ENCODE peak calls at places on chromosomes 13 and 19, in nine cellular contexts. N is fibroblast of lung; V is colonic mucosa; H is aorta; R is tibial nerve; A is CD4-positive, alpha-beta memory T cell; L is fibroblast of mammary gland; M is esophagus muscularis mucosa; Z is esophagus squamous epithelium. K is an unnamed sample.

GRCh38 chr13:111399776-111400505 is 79.5 kb downstream of the TEX29 start:
- DNase-seq in N (no peak), V (no peak), H (peak), R (no peak), A (no peak), L (no peak), M (no peak), Z (no peak), K (no peak)

GRCh38 chr13:72970301-72970880 is 88.4 kb upstream of the KLF5 start:
- DNase-seq in N (no peak), V (no peak), H (no peak), R (no peak), A (no peak), L (no peak), M (no peak), Z (no peak), K (no peak)

GRCh38 chr19:36488816-36489138 is 584 bp downstream of the ZNF566 start:
- DNase-seq in N (no peak), V (no peak), H (no peak), R (no peak), A (peak), L (peak), M (no peak), Z (no peak), K (peak)

GRCh38 chr13:78993792-78994191 is 334.8 kb upstream of the OBI1 start:
- DNase-seq in N (no peak), V (no peak), H (no peak), R (no peak), A (no peak), L (no peak), M (no peak), Z (no peak), K (no peak)

GRCh38 chr19:55525289-55526101 is 11.4 kb downstream of the SBK2 start:
- DNase-seq in N (no peak), V (no peak), H (no peak), R (no peak), A (no peak), L (no peak), M (no peak), Z (no peak), K (no peak)

GRCh38 chr13:30421093-30422055 is 919 bp upstream of the UBE2L5 start:
- DNase-seq in N (peak), V (peak), H (peak), R (peak), A (peak), L (peak), M (peak), Z (peak), K (no peak)

GRCh38 chr13:49110122-49110831 is 109.9 kb upstream of the MLNR start:
- DNase-seq in N (peak), V (peak), H (peak), R (peak), A (peak), L (peak), M (peak), Z (peak), K (peak)

GRCh38 chr19:39832341-39833083 is 1.4 kb downstream of the DYRK1B start:
- DNase-seq in N (no peak), V (no peak), H (no peak), R (no peak), A (no peak), L (peak), M (no peak), Z (no peak), K (no peak)

GRCh38 chr19:18156841-18157464 is 4.0 kb downstream of the PIK3R2 start:
- DNase-seq in N (peak), V (peak), H (peak), R (peak), A (no peak), L (peak), M (no peak), Z (no peak), K (no peak)

GRCh38 chr19:23957660-23958281 is 43.1 kb downstream of the ZNF726 start:
- DNase-seq in N (peak), V (no peak), H (no peak), R (no peak), A (no peak), L (peak), M (no peak), Z (no peak), K (no peak)

GRCh38 chr13:45456196-45456972 is 8.4 kb upstream of the COG3 start:
- DNase-seq in N (peak), V (no peak), H (no peak), R (no peak), A (no peak), L (peak), M (no peak), Z (no peak), K (no peak)

GRCh38 chr13:45331981-45332830 is 8.8 kb downstream of the TPT1 start:
- DNase-seq in N (peak), V (no peak), H (no peak), R (no peak), A (no peak), L (peak), M (no peak), Z (no peak), K (no peak)

GRCh38 chr19:55546822-55547614 is 1.7 kb upstream of the SBK3 start:
- DNase-seq in N (peak), V (peak), H (peak), R (peak), A (no peak), L (peak), M (peak), Z (no peak), K (no peak)

GRCh38 chr19:7669641-7670040 is 792 bp downstream of the RETN start:
- DNase-seq in N (no peak), V (no peak), H (no peak), R (no peak), A (no peak), L (no peak), M (no peak), Z (no peak), K (no peak)

GRCh38 chr19:7672522-7672921 is 3.7 kb downstream of the RETN start:
- DNase-seq in N (no peak), V (no peak), H (no peak), R (no peak), A (no peak), L (no peak), M (no peak), Z (no peak), K (no peak)

GRCh38 chr19:7668842-7669241 is at the start of gene RETN:
- DNase-seq in N (no peak), V (no peak), H (no peak), R (no peak), A (no peak), L (no peak), M (no peak), Z (no peak), K (no peak)

GRCh38 chr19:7670790-7671189 is 1.9 kb downstream of the RETN start:
- DNase-seq in N (no peak), V (no peak), H (no peak), R (no peak), A (peak), L (no peak), M (no peak), Z (no peak), K (no peak)

DNA sequence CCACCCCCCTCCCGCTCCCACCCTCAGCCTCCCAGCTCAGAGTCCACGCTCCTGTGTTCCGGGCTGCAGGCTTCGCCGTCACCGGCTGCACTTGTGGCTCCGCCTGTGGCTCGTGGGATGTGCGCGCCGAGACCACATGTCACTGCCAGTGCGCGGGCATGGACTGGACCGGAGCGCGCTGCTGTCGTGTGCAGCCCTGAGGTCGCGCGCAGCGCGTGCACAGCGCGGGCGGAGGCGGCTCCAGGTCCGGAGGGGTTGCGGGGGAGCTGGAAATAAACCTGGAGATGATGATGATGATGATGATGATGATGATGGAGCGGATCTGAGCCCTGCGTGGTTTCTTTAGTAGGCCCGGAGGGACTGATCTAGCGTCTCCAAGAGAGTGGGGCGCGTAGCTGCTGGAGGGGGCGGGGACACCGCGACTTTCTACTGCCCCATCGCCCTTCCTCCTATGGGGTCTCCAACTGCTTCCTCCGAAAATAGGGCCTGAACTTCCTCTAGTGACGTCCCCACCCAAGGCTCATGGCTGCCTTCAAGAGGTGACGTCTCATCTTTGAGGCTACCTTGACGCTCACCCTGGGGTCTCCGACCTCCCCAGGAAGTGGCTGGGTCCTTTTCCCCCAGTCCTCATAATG is 1.4 kb downstream of the RETN start:
- DNase-seq in N (no peak), V (no peak), H (no peak), R (no peak), A (no peak), L (no peak), M (no peak), Z (no peak), K (no peak)
- H3K4me3 ChIP-seq in N (no peak), V (no peak), H (no peak), R (no peak), A (no peak), L (no peak), M (peak), Z (no peak), K (peak)

GRCh38 chr19:46728693-46729339 is 11.9 kb upstream of the PRKD2 start:
- DNase-seq in N (peak), V (peak), H (peak), R (no peak), A (peak), L (peak), M (no peak), Z (no peak), K (no peak)

GRCh38 chr19:46727036-46727501 is 10.2 kb upstream of the PRKD2 start:
- DNase-seq in N (no peak), V (no peak), H (no peak), R (no peak), A (no peak), L (no peak), M (no peak), Z (no peak), K (no peak)

GRCh38 chr19:46726551-46726950 is 9.6 kb upstream of the PRKD2 start:
- DNase-seq in N (no peak), V (no peak), H (no peak), R (no peak), A (no peak), L (no peak), M (no peak), Z (no peak), K (no peak)

GRCh38 chr19:46728208-46728607 is 11.3 kb upstream of the PRKD2 start:
- DNase-seq in N (no peak), V (no peak), H (no peak), R (no peak), A (no peak), L (no peak), M (no peak), Z (no peak), K (no peak)

DNA sequence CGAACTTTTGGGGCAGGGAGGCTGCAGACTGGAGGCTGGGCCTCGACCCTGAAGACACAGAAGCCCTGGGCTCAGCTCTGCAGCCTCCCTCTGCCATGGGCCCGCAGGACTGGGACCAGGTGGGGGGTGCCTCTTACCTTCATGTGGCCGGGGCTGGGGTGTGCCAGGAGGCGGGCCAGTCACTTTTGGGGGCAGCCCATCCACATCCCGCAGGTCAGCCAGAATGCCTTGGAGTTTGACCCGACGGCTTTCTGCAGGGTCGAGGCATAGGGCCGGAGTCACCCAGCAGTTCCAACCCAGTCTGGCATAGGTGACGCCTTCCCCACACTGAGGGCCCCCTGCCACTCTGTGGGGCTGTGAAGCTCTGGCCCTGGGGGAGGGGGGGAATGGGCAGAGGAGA is 10.8 kb upstream of the PRKD2 start:
- DNase-seq in N (no peak), V (no peak), H (no peak), R (no peak), A (no peak), L (no peak), M (no peak), Z (no peak), K (no peak)
- H3K4me3 ChIP-seq in N (no peak), V (no peak), H (no peak), R (no peak), A (no peak), L (no peak), M (no peak), Z (no peak), K (no peak)

GRCh38 chr19:50266041-50266440 is 62.6 kb downstream of the MYH14 start:
- DNase-seq in N (no peak), V (no peak), H (no peak), R (no peak), A (no peak), L (no peak), M (no peak), Z (no peak), K (no peak)

GRCh38 chr19:50264483-50265186 is 61.2 kb downstream of the MYH14 start:
- DNase-seq in N (no peak), V (no peak), H (no peak), R (no peak), A (no peak), L (peak), M (no peak), Z (no peak), K (no peak)

GRCh38 chr19:50268046-50268445 is 61.1 kb downstream of the KCNC3 start:
- DNase-seq in N (no peak), V (no peak), H (no peak), R (no peak), A (no peak), L (peak), M (no peak), Z (no peak), K (no peak)

GRCh38 chr19:50268501-50268900 is 60.7 kb downstream of the KCNC3 start:
- DNase-seq in N (no peak), V (no peak), H (no peak), R (no peak), A (no peak), L (no peak), M (no peak), Z (no peak), K (no peak)

DNA sequence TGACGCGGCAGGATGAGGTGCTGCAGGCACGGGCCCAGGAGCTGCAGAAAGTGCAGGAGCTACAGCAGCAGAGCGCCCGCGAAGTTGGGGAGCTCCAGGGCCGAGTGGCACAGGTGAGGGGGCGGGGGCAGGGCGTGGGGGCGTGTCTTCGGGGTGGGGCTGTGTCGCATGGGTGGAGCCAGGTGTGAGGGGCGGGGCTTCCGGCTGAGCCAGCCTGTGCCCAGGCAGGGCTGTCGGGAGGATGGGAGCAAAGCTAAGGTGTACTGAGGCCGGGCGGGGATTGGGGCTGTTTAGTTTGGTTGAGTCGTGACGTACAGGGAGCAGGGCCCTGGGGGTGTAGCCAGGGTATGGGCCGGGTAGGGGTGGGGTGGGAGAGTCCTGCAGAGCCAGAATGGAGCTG is 62.3 kb downstream of the KCNC3 start:
- DNase-seq in N (no peak), V (peak), H (no peak), R (no peak), A (no peak), L (no peak), M (no peak), Z (no peak), K (no peak)
- H3K4me3 ChIP-seq in N (no peak), V (no peak), H (no peak), R (no peak), A (no peak), L (no peak), M (no peak), Z (no peak), K (no peak)

GRCh38 chr19:47179643-47180310 is 49.1 kb downstream of the SAE1 start:
- DNase-seq in N (no peak), V (no peak), H (peak), R (no peak), A (no peak), L (no peak), M (no peak), Z (no peak), K (no peak)

GRCh38 chr19:47172666-47173455 is 42.2 kb downstream of the SAE1 start:
- DNase-seq in N (no peak), V (no peak), H (no peak), R (no peak), A (no peak), L (no peak), M (no peak), Z (no peak), K (no peak)

GRCh38 chr19:47176071-47176626 is 45.5 kb downstream of the SAE1 start:
- DNase-seq in N (peak), V (no peak), H (no peak), R (no peak), A (no peak), L (peak), M (no peak), Z (no peak), K (no peak)

GRCh38 chr19:47176627-47177090 is 46.0 kb downstream of the SAE1 start:
- DNase-seq in N (peak), V (no peak), H (peak), R (no peak), A (peak), L (peak), M (no peak), Z (no peak), K (no peak)
- H3K4me3 ChIP-seq in N (no peak), V (no peak), H (no peak), R (no peak), A (peak), L (no peak), M (no peak), Z (no peak), K (no peak)

GRCh38 chr13:33205804-33206221 is 79.7 kb downstream of the STARD13 start:
- DNase-seq in N (peak), V (no peak), H (no peak), R (no peak), A (no peak), L (peak), M (peak), Z (no peak), K (no peak)
- H3K4me3 ChIP-seq in N (peak), V (no peak), H (peak), R (no peak), A (no peak), L (no peak), M (peak), Z (peak), K (no peak)

GRCh38 chr19:33063356-33064116 is 1.2 kb downstream of the RHPN2 start:
- DNase-seq in N (peak), V (peak), H (no peak), R (no peak), A (no peak), L (peak), M (no peak), Z (no peak), K (no peak)
- H3K4me3 ChIP-seq in N (peak), V (peak), H (no peak), R (peak), A (no peak), L (peak), M (peak), Z (peak), K (peak)

GRCh38 chr13:99227909-99228688 is 27.4 kb downstream of the UBAC2 start:
- DNase-seq in N (no peak), V (no peak), H (no peak), R (no peak), A (no peak), L (no peak), M (no peak), Z (no peak), K (no peak)
- H3K4me3 ChIP-seq in N (no peak), V (no peak), H (no peak), R (no peak), A (no peak), L (no peak), M (no peak), Z (no peak), K (peak)

GRCh38 chr13:33510350-33510749 is 224.8 kb upstream of the STARD13 start:
- DNase-seq in N (no peak), V (no peak), H (no peak), R (no peak), A (no peak), L (no peak), M (no peak), Z (no peak), K (no peak)
- H3K4me3 ChIP-seq in N (no peak), V (no peak), H (no peak), R (no peak), A (no peak), L (no peak), M (no peak), Z (no peak), K (no peak)